ENCODE peak calls at places on chromosome 19, in five cellular contexts. H is AG04450, N is fibroblast of mammary gland, U is nephron progenitor cell, Q is heart right ventricle. F is an unnamed sample.

GRCh38 chr19:19656451-19657396 is 6.8 kb downstream of the ATP13A1 start:
- DNase-seq in H (no peak), N (no peak), U (no peak), Q (no peak), F (no peak)

GRCh38 chr19:23283925-23284324 is 33.7 kb upstream of the ZNF724 start:
- DNase-seq in H (no peak), N (peak), U (peak), Q (peak), F (peak)

GRCh38 chr19:1962674-1963073 is 21.7 kb downstream of the CSNK1G2 start:
- DNase-seq in H (no peak), N (no peak), U (no peak), Q (no peak), F (no peak)

GRCh38 chr19:51102991-51103390 is 5.2 kb downstream of the CTU1 start:
- DNase-seq in H (no peak), N (no peak), U (no peak), Q (no peak), F (no peak)

GRCh38 chr19:51192689-51193088 is 32.2 kb upstream of the CD33 start:
- DNase-seq in H (no peak), N (no peak), U (no peak), Q (no peak), F (no peak)

GRCh38 chr19:18053571-18054219 is 33.0 kb downstream of the IL12RB1 start:
- DNase-seq in H (no peak), N (peak), U (no peak), Q (no peak), F (peak)

GRCh38 chr19:58117841-58118575 is 20.0 kb upstream of the ZSCAN18 start:
- DNase-seq in H (no peak), N (no peak), U (no peak), Q (peak), F (no peak)

GRCh38 chr19:42005504-42005903 is 11.5 kb upstream of the ATP1A3 start:
- DNase-seq in H (no peak), N (no peak), U (no peak), Q (no peak), F (no peak)

GRCh38 chr19:19224852-19225494 is 13.2 kb downstream of the NCAN start:
- DNase-seq in H (peak), N (peak), U (peak), Q (peak), F (peak)

GRCh38 chr19:52492991-52493470 is 34.4 kb upstream of the ZNF808 start:
- DNase-seq in H (no peak), N (no peak), U (peak), Q (peak), F (no peak)

GRCh38 chr19:35858311-35858710 is 1.6 kb downstream of the KIRREL2 start:
- DNase-seq in H (no peak), N (no peak), U (no peak), Q (no peak), F (no peak)

GRCh38 chr19:2701361-2702169 is 929 bp downstream of the GNG7 start:
- DNase-seq in H (no peak), N (no peak), U (no peak), Q (no peak), F (no peak)

GRCh38 chr19:7575426-7576040 is 20.1 kb upstream of the CAMSAP3 start:
- DNase-seq in H (no peak), N (peak), U (no peak), Q (no peak), F (no peak)

GRCh38 chr19:46431824-46432223 is 3.1 kb upstream of the PNMA8C start:
- DNase-seq in H (no peak), N (no peak), U (no peak), Q (no peak), F (no peak)

GRCh38 chr19:28960986-28961705 is 251.8 kb downstream of the UQCRFS1 start:
- DNase-seq in H (no peak), N (peak), U (no peak), Q (no peak), F (peak)

GRCh38 chr19:58395220-58395978 is at the start of gene RNF225:
- DNase-seq in H (no peak), N (peak), U (no peak), Q (no peak), F (no peak)

GRCh38 chr19:40646564-40647254 is 43.7 kb downstream of the NUMBL start:
- DNase-seq in H (no peak), N (peak), U (no peak), Q (no peak), F (no peak)

GRCh38 chr19:18386543-18387251 is 739 bp downstream of the GDF15 start:
- DNase-seq in H (no peak), N (no peak), U (no peak), Q (no peak), F (no peak)

DNA sequence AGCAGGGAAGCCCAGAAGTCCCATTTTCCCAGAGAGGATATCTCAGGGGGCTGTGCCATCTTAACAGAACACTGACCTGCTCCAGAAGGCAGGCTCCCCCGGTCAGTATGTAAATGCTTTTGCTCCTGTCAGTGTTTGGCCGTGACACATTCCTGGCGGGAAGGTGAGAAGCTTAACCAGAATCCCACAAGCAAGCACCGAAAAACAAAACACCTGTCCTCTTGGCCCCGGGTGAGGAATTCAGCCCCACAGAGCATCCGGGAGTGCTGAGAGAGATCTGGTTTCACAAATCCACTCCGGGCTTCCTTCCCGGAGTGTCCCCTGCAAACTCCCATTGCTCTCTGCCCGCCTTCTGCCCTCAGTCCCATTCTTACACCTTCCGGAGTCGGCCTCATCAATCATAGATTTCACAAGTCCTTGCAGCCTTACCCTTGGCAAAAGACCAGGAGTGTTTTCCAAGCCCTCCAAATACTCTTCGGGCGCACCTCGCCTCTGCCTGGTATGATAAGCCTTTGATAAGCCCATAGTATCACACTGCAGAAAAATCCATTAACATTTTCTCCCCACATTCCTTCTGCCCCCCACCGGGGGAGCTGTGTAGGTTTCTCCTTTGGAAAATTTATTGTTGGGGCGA is 12.2 kb downstream of the TPM4 start:
- DNase-seq in H (no peak), N (no peak), U (no peak), Q (no peak), F (no peak)
- TF ChIP-seq CTCF in H (peak), N (peak), U (no peak), Q (no peak), F (peak)

DNA sequence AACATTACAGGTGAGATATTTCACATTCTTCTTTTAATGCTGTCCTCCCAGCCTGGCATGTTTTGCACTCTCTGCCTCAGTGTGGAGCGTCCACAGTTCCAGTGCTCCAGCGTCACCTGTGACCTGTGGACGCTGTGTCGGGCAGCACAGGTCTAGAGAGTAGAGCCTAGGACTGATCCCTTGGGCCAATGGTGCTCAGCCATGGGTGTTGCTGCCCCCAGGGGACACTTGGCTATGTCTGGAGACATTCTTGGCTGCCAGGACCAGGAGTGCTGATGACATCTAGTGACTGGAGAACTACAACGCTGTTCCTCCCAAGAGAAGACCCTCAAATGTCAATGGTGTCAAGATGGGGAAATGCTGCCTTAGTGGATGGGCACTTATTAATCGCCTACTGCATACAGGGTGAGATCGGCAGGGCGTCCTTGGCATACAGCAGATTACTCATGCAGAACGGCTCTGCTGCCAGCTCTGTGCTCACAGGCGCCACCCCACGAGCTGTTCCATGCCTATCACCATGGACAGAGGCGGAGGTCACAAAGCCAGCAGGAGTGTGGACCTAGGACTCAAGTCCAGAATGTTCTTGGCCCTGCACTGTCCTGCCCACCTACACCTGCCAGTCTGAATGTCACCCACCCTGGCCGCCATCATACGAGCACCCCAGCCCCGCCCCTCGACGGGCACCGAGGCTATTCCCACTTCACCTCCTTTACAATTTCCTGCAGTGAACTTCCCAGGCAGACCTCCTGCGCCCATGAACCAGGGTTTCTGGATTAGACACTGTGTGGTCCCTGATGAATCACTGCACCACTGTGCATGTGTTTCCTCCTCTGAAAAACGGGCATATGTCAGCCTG is 13.9 kb upstream of the MADCAM1 start:
- DNase-seq in H (no peak), N (no peak), U (no peak), Q (no peak), F (no peak)
- TF ChIP-seq CTCF in H (no peak), N (no peak), U (no peak), Q (no peak), F (no peak)

DNA sequence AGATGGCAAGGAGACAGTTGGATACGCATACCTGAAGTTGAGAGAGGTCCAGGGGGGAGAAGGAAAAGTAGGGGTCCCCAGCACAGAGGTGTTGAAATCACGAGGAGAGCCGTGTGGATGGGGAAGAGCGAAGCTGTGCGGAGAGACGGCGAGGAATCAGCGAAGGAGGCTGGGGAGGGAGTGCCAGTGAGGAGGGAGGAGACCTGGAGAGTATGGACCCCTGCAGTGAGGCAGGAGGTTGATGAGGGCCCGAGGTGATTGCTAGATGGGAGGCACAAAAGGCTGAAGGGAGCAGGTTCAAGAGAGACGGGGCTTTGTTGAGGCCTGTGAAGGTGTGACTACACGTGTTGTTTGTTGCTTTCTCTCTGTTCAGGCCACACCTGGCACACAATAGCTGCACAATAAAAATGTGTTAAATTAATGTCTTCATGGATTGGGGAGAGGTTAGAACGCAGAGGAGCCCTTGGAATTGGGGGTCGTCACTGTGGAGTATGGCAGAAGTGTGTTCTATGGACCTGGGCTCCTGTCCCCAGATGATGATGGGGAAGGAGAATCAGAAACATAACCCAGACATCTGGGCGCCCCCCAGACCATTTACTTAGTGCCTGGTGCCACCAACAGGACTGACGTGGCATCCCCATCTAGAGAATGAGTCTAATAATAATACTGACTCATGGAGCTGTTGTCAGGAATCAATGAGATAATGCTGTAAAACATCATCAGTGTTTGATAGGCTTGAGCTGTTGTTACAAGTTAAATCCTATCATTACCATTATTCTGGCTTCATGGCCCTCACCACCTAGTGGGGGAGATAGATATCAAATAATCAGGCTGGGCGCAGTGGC is 137.5 kb downstream of the SIPA1L3 start:
- DNase-seq in H (no peak), N (peak), U (no peak), Q (no peak), F (peak)
- TF ChIP-seq CTCF in H (no peak), N (peak), U (no peak), Q (no peak), F (peak)

DNA sequence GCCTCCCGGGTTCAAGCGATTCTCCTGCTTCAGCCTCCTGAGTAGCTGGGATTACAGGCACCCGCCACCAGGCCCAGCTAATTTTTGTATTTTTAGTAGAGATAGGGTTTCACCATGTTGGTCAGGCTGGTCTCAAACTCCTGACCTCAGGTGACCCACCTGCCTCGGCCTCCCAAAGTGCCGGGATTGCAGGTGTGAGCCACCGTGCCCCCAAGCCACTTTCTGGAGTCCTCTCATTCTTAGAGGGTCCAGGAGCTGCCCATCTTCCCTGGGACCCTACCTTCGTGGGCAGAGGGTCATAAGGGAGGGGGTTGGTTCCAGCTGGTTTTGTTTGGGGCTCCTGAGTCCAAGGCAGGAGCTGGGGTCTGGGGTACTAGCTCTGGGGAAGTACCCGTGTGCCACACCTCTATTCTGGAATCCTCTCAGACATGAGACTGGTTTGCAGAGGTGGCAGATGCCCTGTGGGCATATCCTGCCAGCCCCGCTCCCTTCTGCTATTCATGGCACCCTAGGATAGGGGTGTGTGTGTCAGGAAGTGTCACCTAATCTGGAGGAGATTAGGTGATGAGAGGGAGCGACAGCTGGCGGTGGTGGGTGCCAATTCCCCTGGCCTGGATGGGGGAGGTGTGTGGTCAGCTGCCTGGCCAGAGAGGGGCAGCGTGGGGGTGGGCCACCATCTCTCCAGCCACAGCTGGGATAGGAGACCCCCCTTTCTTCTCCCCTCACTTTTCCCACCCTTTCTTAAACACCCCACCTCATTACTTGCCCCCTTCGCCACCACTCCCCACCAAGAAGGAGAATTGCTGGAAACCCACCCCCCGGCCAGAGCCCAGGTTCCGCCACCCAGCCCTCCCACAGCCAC is 2.1 kb downstream of the PRMT1 start:
- DNase-seq in H (no peak), N (no peak), U (no peak), Q (no peak), F (no peak)
- TF ChIP-seq CTCF in H (no peak), N (no peak), U (no peak), Q (no peak), F (no peak)

GRCh38 chr19:5632657-5633056 is 9.8 kb downstream of the SAFB start:
- DNase-seq in H (no peak), N (no peak), U (no peak), Q (no peak), F (no peak)
- TF ChIP-seq CTCF in H (no peak), N (no peak), U (no peak), Q (no peak), F (no peak)

DNA sequence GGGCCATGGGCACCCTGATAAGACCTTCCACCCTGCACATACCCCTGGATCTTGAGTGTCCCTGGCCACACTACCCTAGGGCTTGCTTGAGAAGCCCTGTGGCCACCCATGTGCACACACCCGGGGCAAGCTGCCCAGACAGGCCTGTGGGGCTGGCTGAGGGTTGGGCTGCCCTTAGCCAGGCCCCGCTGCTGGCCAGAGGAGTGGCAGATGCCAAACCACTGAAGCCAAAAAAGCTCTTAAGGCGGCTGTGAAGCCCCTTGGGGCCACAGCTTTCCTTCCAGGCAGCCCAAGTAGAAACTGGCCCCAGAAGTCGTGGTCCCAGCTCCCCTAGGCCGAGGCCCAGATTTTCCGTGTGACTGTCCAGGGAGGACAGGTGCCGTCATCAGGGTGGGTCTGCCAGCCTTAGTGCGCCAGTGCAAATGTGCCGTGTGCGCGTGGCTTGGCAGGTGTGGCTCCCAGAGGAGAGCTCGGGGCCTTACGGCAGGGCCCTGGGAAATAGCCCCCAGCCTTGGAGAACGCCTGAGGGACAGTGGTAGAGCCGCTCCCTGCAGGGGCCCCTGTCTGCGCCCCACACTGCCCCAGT is 14.8 kb downstream of the CEBPG start:
- DNase-seq in H (no peak), N (no peak), U (no peak), Q (no peak), F (no peak)
- TF ChIP-seq CTCF in H (no peak), N (no peak), U (no peak), Q (no peak), F (no peak)

DNA sequence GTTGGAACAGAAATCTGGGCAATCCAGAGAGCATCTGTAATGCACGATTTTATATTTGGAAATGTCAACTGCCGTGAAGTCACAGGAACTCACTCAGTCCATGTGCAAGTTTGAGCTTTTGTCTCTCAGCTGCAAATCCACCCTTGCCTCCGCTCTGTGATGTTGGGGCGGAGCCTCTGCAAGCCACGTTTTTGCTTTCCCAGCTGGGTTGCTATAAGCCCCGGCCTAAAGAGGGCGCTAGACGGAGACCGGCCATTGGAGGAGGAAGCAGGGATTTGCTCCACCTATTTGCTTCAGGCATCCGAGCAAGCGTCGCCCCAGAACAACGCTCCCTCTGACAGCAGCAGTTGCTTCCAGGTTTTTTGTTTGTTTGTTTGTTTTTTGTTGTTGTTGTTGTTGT is 56.2 kb downstream of the TRPM4 start:
- DNase-seq in H (no peak), N (no peak), U (no peak), Q (no peak), F (no peak)
- TF ChIP-seq CTCF in H (no peak), N (no peak), U (no peak), Q (peak), F (peak)

DNA sequence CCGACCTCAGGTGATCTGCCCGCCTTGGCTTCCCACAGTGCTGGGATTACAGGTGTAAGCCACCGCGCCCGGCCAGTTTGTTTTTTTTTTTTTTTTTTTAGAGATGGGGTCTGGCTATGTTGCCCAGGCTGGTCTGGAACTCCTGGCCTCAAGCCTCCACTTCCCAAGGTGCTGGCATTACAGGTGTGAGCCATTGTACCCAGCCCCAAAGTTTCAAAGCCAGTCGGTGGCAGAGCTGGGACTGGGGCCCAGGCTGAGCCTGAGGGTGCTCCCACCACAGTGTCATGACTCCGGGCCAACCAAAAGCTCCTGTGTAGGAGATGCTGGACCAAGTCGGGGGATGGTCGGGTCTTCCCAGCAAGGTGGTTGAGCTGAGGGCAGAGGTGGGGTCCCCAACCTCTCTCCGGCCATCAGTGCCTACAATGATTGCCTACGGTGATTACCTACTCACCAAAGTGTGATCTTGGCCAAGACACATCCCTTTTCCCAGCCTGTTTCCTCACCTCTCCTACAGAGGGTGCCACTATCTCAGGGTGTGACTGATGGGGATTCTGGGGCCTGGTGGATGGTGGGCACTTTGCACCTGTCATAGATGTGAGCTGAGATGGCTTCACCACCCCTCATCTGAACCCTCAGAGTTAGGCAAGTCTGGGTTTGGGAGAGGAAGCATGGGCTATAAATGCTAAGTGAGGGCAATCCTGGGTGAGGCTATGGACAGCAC is 5.9 kb upstream of the SAMD1 start:
- DNase-seq in H (no peak), N (no peak), U (no peak), Q (no peak), F (no peak)
- TF ChIP-seq CTCF in H (peak), N (peak), U (no peak), Q (peak), F (no peak)

F was measured in HFFc6.